ENCODE peak calls at places on chromosomes 2 and 18, in six cellular contexts. R is hypothalamus, P is ACHN, J is esophagus squamous epithelium, N is GDM1, F is NCI-H2081. I is an unnamed sample.

GRCh38 chr2:29777164-29777563 is 144.2 kb downstream of the ALK start:
- DNase-seq in R (no peak), P (peak; percentile 6), J (no peak), N (no peak), F (no peak), I (no peak)

GRCh38 chr2:113282747-113283533 is 4.2 kb upstream of the PAX8 start:
- DNase-seq in R (no peak), P (peak; percentile 99), J (no peak), N (no peak), F (no peak), I (no peak)

GRCh38 chr2:9634121-9634520 is 3.3 kb upstream of the YWHAQ start:
- DNase-seq in R (no peak), P (no peak), J (no peak), N (no peak), F (no peak), I (no peak)

GRCh38 chr2:224195954-224196571 is 157.0 kb upstream of the SERPINE2 start:
- DNase-seq in R (no peak), P (no peak), J (no peak), N (no peak), F (no peak), I (no peak)

GRCh38 chr2:96694816-96695455 is 44.9 kb downstream of the LMAN2L start:
- DNase-seq in R (no peak), P (no peak), J (no peak), N (no peak), F (no peak), I (no peak)

GRCh38 chr2:241489733-241490443 is 18.5 kb downstream of the STK25 start:
- DNase-seq in R (no peak), P (no peak), J (no peak), N (no peak), F (no peak), I (no peak)

GRCh38 chr2:231371430-231372054 is 24.0 kb upstream of the B3GNT7 start:
- DNase-seq in R (no peak), P (no peak), J (no peak), N (no peak), F (no peak), I (no peak)

GRCh38 chr2:70947556-70948184 is 12.0 kb downstream of the ATP6V1B1 start:
- DNase-seq in R (no peak), P (peak; percentile 83), J (no peak), N (no peak), F (no peak), I (no peak)

GRCh38 chr2:134260726-134261125 is 6.9 kb downstream of the MGAT5 start:
- DNase-seq in R (no peak), P (no peak), J (no peak), N (no peak), F (no peak), I (no peak)

GRCh38 chr2:100955226-100955625 is 46.9 kb upstream of the RPL31 start:
- DNase-seq in R (no peak), P (no peak), J (no peak), N (no peak), F (no peak), I (no peak)

GRCh38 chr18:12458761-12459160 is 51.0 kb downstream of the PRELID3A start:
- DNase-seq in R (no peak), P (no peak), J (no peak), N (no peak), F (no peak), I (no peak)

GRCh38 chr2:68383778-68384177 is 18.7 kb downstream of the PLEK start:
- DNase-seq in R (no peak), P (no peak), J (no peak), N (no peak), F (no peak), I (no peak)

GRCh38 chr2:102070058-102070642 is 72.4 kb upstream of the IL1R1 start:
- DNase-seq in R (no peak), P (peak; percentile 71), J (no peak), N (no peak), F (no peak), I (no peak)

GRCh38 chr18:48862116-48862515 is 88.6 kb downstream of the SMAD7 start:
- DNase-seq in R (no peak), P (no peak), J (no peak), N (no peak), F (no peak), I (no peak)

GRCh38 chr2:1309507-1309906 is 103.8 kb upstream of the TPO start:
- DNase-seq in R (no peak), P (no peak), J (no peak), N (no peak), F (no peak), I (no peak)

GRCh38 chr2:84858123-84858522 is 22.8 kb downstream of the TRABD2A start:
- DNase-seq in R (no peak), P (peak; percentile 11), J (no peak), N (no peak), F (no peak), I (no peak)

GRCh38 chr2:55119711-55120487 is 69.6 kb upstream of the RTN4 start:
- DNase-seq in R (no peak), P (no peak), J (no peak), N (no peak), F (no peak), I (no peak)

GRCh38 chr18:3791258-3791657 is 341.3 kb downstream of the TGIF1 start:
- DNase-seq in R (no peak), P (no peak), J (no peak), N (no peak), F (no peak), I (no peak)

GRCh38 chr2:160426604-160427003 is 67.0 kb downstream of the RBMS1 start:
- DNase-seq in R (no peak), P (no peak), J (no peak), N (no peak), F (no peak), I (no peak)

GRCh38 chr2:120314656-120315366 is 31.1 kb upstream of the INHBB start:
- DNase-seq in R (no peak), P (no peak), J (no peak), N (no peak), F (no peak), I (peak; percentile 17)

I was measured in CD4-positive, alpha-beta T cell.